ENCODE peak calls at places on chromosome 21, in ten cellular contexts. D, S, Q, R, Z, I, A, B, L and E are unnamed samples.

GRCh38 chr21:42461881-42462877 is 33.8 kb downstream of the RSPH1 start:
- DNase-seq in D (no peak), S (no peak), Q (peak; percentile 75), R (no peak), Z (peak; percentile 55), I (no peak), A (no peak), B (peak; percentile 49), L (no peak), E (no peak)

GRCh38 chr21:43851593-43851992 is 13.4 kb upstream of the AGPAT3 start:
- DNase-seq in D (no peak), S (no peak), Q (no peak), R (no peak), Z (no peak), I (no peak), A (no peak), B (no peak), L (no peak), E (no peak)

GRCh38 chr21:45149021-45149420 is 74.6 kb downstream of the ADARB1 start:
- DNase-seq in D (no peak), S (no peak), Q (no peak), R (no peak), Z (no peak), I (no peak), A (no peak), B (no peak), L (no peak), E (no peak)

GRCh38 chr21:36150192-36150711 is 6.4 kb upstream of the DOP1B start:
- DNase-seq in D (no peak), S (peak; percentile 54), Q (no peak), R (no peak), Z (no peak), I (no peak), A (no peak), B (no peak), L (no peak), E (peak; percentile 71)

GRCh38 chr21:40047993-40048730 is 180.9 kb downstream of the PCP4 start:
- DNase-seq in D (no peak), S (no peak), Q (no peak), R (no peak), Z (no peak), I (no peak), A (no peak), B (no peak), L (no peak), E (no peak)

GRCh38 chr21:36902793-36903192 is 63.7 kb downstream of the HLCS start:
- DNase-seq in D (no peak), S (peak; percentile 55), Q (no peak), R (no peak), Z (peak; percentile 33), I (no peak), A (no peak), B (no peak), L (peak; percentile 14), E (no peak)

GRCh38 chr21:42839271-42840231 is 39.8 kb downstream of the WDR4 start:
- DNase-seq in D (no peak), S (no peak), Q (peak; percentile 22), R (peak; percentile 11), Z (no peak), I (peak; percentile 59), A (no peak), B (no peak), L (no peak), E (no peak)

GRCh38 chr21:36627242-36627641 is 71.7 kb upstream of the SIM2 start:
- DNase-seq in D (no peak), S (peak; percentile 41), Q (no peak), R (no peak), Z (no peak), I (no peak), A (no peak), B (no peak), L (no peak), E (no peak)

GRCh38 chr21:29208666-29209059 is 78.2 kb downstream of the MAP3K7CL start:
- DNase-seq in D (no peak), S (peak; percentile 93), Q (no peak), R (no peak), Z (no peak), I (no peak), A (no peak), B (no peak), L (no peak), E (peak; percentile 96)

GRCh38 chr21:15051652-15052554 is 12.9 kb downstream of the NRIP1 start:
- DNase-seq in D (no peak), S (peak; percentile 47), Q (no peak), R (no peak), Z (no peak), I (no peak), A (no peak), B (no peak), L (peak; percentile 26), E (peak; percentile 45)

GRCh38 chr21:23452384-23453083 is 2154.7 kb downstream of the MRPL39 start:
- DNase-seq in D (peak; percentile 19), S (no peak), Q (no peak), R (no peak), Z (peak; percentile 83), I (peak; percentile 50), A (no peak), B (no peak), L (peak; percentile 57), E (no peak)

GRCh38 chr21:22062472-22063139 is 1064.4 kb downstream of the NCAM2 start:
- DNase-seq in D (no peak), S (no peak), Q (no peak), R (no peak), Z (peak; percentile 1), I (no peak), A (no peak), B (no peak), L (no peak), E (no peak)

DNA sequence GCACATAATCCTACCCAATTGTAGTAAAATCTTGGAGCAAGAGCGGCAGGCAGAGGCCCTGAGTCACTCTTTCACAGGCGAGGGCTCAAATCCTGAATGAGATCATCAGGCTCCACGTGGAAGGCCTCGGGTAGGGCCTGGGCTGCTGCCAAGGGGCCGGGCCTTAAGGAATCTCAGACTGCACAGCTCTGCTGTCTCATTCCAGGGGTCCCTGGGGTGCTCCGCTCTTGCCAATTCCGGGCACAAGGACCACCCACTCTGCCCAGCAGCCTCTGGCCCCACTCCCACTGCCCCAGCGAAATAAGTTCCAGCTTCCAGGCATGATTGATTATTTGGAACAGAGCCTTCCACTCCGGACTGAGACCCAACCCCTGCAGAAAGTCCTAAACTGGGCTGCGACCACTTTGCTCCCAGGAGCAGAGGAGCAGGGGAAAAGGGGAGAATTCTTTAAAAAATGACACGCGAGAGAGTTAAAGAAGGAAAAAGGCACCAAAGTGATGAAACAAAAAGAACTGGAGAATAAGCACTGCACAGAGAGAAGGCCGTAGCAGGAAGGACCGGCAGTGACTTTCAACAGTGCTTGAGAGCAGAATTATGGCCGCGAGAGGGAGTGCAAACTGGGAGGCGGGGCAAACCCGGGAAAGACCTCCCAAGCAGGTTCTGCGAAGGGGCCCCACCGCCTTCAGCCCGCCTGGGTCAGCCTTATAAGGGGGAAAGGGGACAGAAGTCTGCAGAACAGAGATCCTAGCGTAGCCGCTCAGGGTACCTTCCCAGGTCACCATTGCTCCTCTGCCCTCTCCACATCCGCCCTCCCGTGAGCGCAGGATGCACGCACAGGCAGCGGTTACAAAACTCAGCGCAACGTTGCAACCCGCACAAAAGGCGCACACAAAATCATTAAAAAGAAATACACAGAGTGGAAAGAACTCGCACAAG is 2.0 kb downstream of the ADAMTS1 start:
- DNase-seq in D (peak; percentile 69), S (peak; percentile 96), Q (peak; percentile 87), R (peak; percentile 94), Z (peak; percentile 83), I (peak; percentile 90), A (peak; percentile 98), B (peak; percentile 82), L (peak; percentile 83), E (peak; percentile 98)
- TF ChIP-seq CTCF in D (peak; percentile 46), S (no peak), Q (no peak), R (peak; percentile 19), Z (peak; percentile 25), I (no peak), A (peak; percentile 38), B (peak; percentile 21), L (peak; percentile 33), E (peak; percentile 39)

GRCh38 chr21:37914211-37914900 is 1.9 kb downstream of the KCNJ6 start:
- DNase-seq in D (peak; percentile 85), S (peak; percentile 22), Q (no peak), R (no peak), Z (peak; percentile 85), I (peak; percentile 73), A (no peak), B (no peak), L (peak; percentile 84), E (peak; percentile 2)

GRCh38 chr21:37915941-37916794 is at the start of gene KCNJ6:
- DNase-seq in D (peak; percentile 59), S (peak; percentile 52), Q (peak; percentile 35), R (no peak), Z (peak; percentile 94), I (peak; percentile 73), A (no peak), B (no peak), L (peak; percentile 87), E (peak; percentile 62)

GRCh38 chr21:37917612-37918011 is 1.4 kb upstream of the KCNJ6 start:
- DNase-seq in D (no peak), S (peak; percentile 87), Q (no peak), R (no peak), Z (no peak), I (no peak), A (no peak), B (no peak), L (no peak), E (peak; percentile 44)

GRCh38 chr21:37915516-37915915 is 741 bp downstream of the KCNJ6 start:
- DNase-seq in D (no peak), S (no peak), Q (no peak), R (no peak), Z (peak; percentile 37), I (no peak), A (no peak), B (no peak), L (peak; percentile 3), E (no peak)

GRCh38 chr21:37916795-37917142 is 512 bp upstream of the KCNJ6 start:
- DNase-seq in D (peak; percentile 54), S (no peak), Q (no peak), R (no peak), Z (peak; percentile 87), I (no peak), A (no peak), B (no peak), L (peak; percentile 70), E (no peak)
- TF ChIP-seq CTCF in D (peak; percentile 46), S (peak; percentile 35), Q (no peak), R (no peak), Z (peak; percentile 50), I (no peak), A (no peak), B (no peak), L (no peak), E (peak; percentile 14)

GRCh38 chr21:34073032-34073748 is at the start of the genes MRPS6 and SLC5A3:
- DNase-seq in D (peak; percentile 84), S (peak; percentile 81), Q (peak; percentile 87), R (peak; percentile 88), Z (peak; percentile 91), I (peak; percentile 94), A (no peak), B (peak; percentile 81), L (peak; percentile 94), E (peak; percentile 81)
- TF ChIP-seq CTCF in D (peak; percentile 24), S (peak; percentile 26), Q (no peak), R (no peak), Z (no peak), I (no peak), A (peak; percentile 15), B (no peak), L (no peak), E (no peak)

DNA sequence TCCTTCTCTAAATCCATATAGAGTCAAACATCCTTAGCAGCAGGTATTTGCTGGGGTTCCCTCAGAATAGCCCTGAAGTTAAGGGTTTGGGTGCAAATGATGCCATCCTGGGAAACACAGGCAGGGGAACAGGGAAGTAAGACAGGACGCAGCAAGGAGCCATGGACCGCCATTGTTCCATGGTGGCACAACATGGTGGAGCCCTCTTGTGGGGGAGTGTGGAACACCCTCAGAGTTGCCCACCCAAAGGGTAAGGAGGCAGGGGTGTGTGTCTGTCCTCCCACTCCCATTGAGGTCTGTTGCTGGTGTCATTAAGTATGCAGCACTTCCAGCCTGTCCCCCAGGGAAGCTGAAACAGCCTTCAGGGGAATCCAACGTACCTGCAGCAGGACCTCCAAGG is 20.4 kb upstream of the RCAN1 start:
- DNase-seq in D (no peak), S (no peak), Q (no peak), R (no peak), Z (peak; percentile 63), I (no peak), A (no peak), B (peak; percentile 8), L (no peak), E (no peak)
- TF ChIP-seq CTCF in D (peak; percentile 27), S (peak; percentile 18), Q (no peak), R (no peak), Z (peak; percentile 61), I (peak; percentile 31), A (no peak), B (peak; percentile 11), L (peak; percentile 36), E (peak; percentile 19)